ENCODE peak calls at places on chromosomes 16 and 17, in eight cellular contexts. One of them, this sample, is unnamed.

GRCh38 chr16:57544129-57544653 is 1.7 kb downstream of the ADGRG5 start:
- DNase-seq in fibroblast of the aortic adventitia: no peak
- DNase-seq in right lobe of liver: no peak
- DNase-seq in NB4: peak
- DNase-seq in GM23248: no peak
- DNase-seq in NCI-H82: no peak
- DNase-seq in Daoy: no peak
- DNase-seq in heart right ventricle: no peak
- DNase-seq in this sample: no peak

GRCh38 chr16:20383106-20384029 is 21.2 kb downstream of the PDILT start:
- DNase-seq in NB4: peak
- DNase-seq in fibroblast of the aortic adventitia: peak
- DNase-seq in right lobe of liver: peak
- DNase-seq in heart right ventricle: no peak
- DNase-seq in GM23248: peak
- DNase-seq in NCI-H82: peak
- DNase-seq in Daoy: peak
- DNase-seq in this sample: no peak

GRCh38 chr17:37842401-37842800 is 81.8 kb upstream of the TBC1D3K start:
- DNase-seq in fibroblast of the aortic adventitia: no peak
- DNase-seq in heart right ventricle: no peak
- DNase-seq in NB4: no peak
- DNase-seq in NCI-H82: no peak
- DNase-seq in Daoy: no peak
- DNase-seq in right lobe of liver: no peak
- DNase-seq in GM23248: no peak
- DNase-seq in this sample: no peak

GRCh38 chr17:48460055-48460454 is 30.0 kb upstream of the SKAP1 start:
- DNase-seq in NCI-H82: no peak
- DNase-seq in Daoy: no peak
- DNase-seq in GM23248: no peak
- DNase-seq in heart right ventricle: no peak
- DNase-seq in fibroblast of the aortic adventitia: no peak
- DNase-seq in right lobe of liver: no peak
- DNase-seq in NB4: no peak
- DNase-seq in this sample: no peak

GRCh38 chr17:63476494-63476856 is 386 bp upstream of the ACE start:
- DNase-seq in right lobe of liver: no peak
- DNase-seq in GM23248: peak
- DNase-seq in fibroblast of the aortic adventitia: no peak
- DNase-seq in NCI-H82: peak
- DNase-seq in heart right ventricle: no peak
- DNase-seq in Daoy: peak
- DNase-seq in NB4: no peak
- DNase-seq in this sample: peak

GRCh38 chr16:23843143-23843542 is 7.4 kb downstream of the PRKCB start:
- DNase-seq in Daoy: no peak
- DNase-seq in fibroblast of the aortic adventitia: no peak
- DNase-seq in right lobe of liver: no peak
- DNase-seq in GM23248: no peak
- DNase-seq in heart right ventricle: no peak
- DNase-seq in NCI-H82: no peak
- DNase-seq in NB4: no peak
- DNase-seq in this sample: no peak

GRCh38 chr16:83068686-83069085 is 441.9 kb downstream of the CDH13 start:
- DNase-seq in NCI-H82: no peak
- DNase-seq in fibroblast of the aortic adventitia: peak
- DNase-seq in NB4: no peak
- DNase-seq in Daoy: peak
- DNase-seq in heart right ventricle: no peak
- DNase-seq in GM23248: peak
- DNase-seq in right lobe of liver: no peak
- DNase-seq in this sample: no peak

GRCh38 chr16:58377932-58378331 is 14.3 kb upstream of the GINS3 start:
- DNase-seq in NCI-H82: no peak
- DNase-seq in fibroblast of the aortic adventitia: peak
- DNase-seq in GM23248: peak
- DNase-seq in heart right ventricle: no peak
- DNase-seq in NB4: no peak
- DNase-seq in Daoy: no peak
- DNase-seq in right lobe of liver: no peak
- DNase-seq in this sample: no peak

GRCh38 chr17:60590075-60590474 is 9.9 kb upstream of the PPM1D start:
- DNase-seq in NB4: no peak
- DNase-seq in NCI-H82: no peak
- DNase-seq in heart right ventricle: no peak
- DNase-seq in fibroblast of the aortic adventitia: no peak
- DNase-seq in GM23248: no peak
- DNase-seq in Daoy: no peak
- DNase-seq in right lobe of liver: no peak
- DNase-seq in this sample: no peak

GRCh38 chr16:11349599-11350276 is 4.5 kb downstream of the RMI2 start:
- DNase-seq in Daoy: peak
- DNase-seq in fibroblast of the aortic adventitia: peak
- DNase-seq in right lobe of liver: peak
- DNase-seq in heart right ventricle: peak
- DNase-seq in NCI-H82: peak
- DNase-seq in GM23248: peak
- DNase-seq in NB4: peak
- DNase-seq in this sample: no peak

GRCh38 chr16:71930993-71931392 is 35.7 kb downstream of the IST1 start:
- DNase-seq in right lobe of liver: no peak
- DNase-seq in NCI-H82: no peak
- DNase-seq in heart right ventricle: no peak
- DNase-seq in fibroblast of the aortic adventitia: no peak
- DNase-seq in NB4: no peak
- DNase-seq in GM23248: no peak
- DNase-seq in Daoy: no peak
- DNase-seq in this sample: no peak

GRCh38 chr16:87014112-87014511 is 303.1 kb downstream of the C16orf95 start:
- DNase-seq in NB4: no peak
- DNase-seq in heart right ventricle: no peak
- DNase-seq in NCI-H82: no peak
- DNase-seq in fibroblast of the aortic adventitia: no peak
- DNase-seq in Daoy: no peak
- DNase-seq in right lobe of liver: no peak
- DNase-seq in GM23248: no peak
- DNase-seq in this sample: no peak